ENCODE peak calls at places on chromosomes 16 and 17, in seven cellular contexts. I, H, S, A, D, G and C are unnamed samples.

GRCh38 chr16:74186589-74186988 is 110.0 kb upstream of the PSMD7 start:
- DNase-seq in G (no peak), D (no peak), S (no peak), A (no peak), I (no peak), H (no peak), C (no peak)

GRCh38 chr16:54944002-54944401 is 13.3 kb downstream of the IRX5 start:
- DNase-seq in G (no peak), H (no peak), A (no peak), I (no peak), S (no peak), D (no peak), C (no peak)

GRCh38 chr17:46885956-46886663 is 34.7 kb downstream of the WNT9B start:
- DNase-seq in D (no peak), S (no peak), G (no peak), H (no peak), I (no peak), A (no peak), C (no peak)

GRCh38 chr17:9079461-9080103 is 58.3 kb downstream of the NTN1 start:
- DNase-seq in S (no peak), H (no peak), A (no peak), G (no peak), I (no peak), D (no peak), C (no peak)

GRCh38 chr17:54947396-54947795 is 21.1 kb downstream of the COX11 start:
- DNase-seq in I (no peak), H (no peak), G (no peak), S (no peak), D (no peak), A (no peak), C (no peak)

GRCh38 chr16:31715915-31716314 is 157.7 kb upstream of the ZNF267 start:
- DNase-seq in G (no peak), H (no peak), A (no peak), D (peak), I (no peak), S (no peak), C (no peak)

GRCh38 chr17:29111816-29112499 is 68.2 kb downstream of the MYO18A start:
- DNase-seq in I (peak), D (peak), H (no peak), S (peak), G (peak), A (no peak), C (peak)

GRCh38 chr16:69906838-69907301 is 44.3 kb upstream of the CLEC18A start:
- DNase-seq in G (no peak), H (no peak), I (no peak), S (no peak), D (no peak), A (no peak), C (no peak)

GRCh38 chr16:25709182-25709581 is 17.4 kb downstream of the HS3ST4 start:
- DNase-seq in G (peak), I (no peak), D (no peak), S (no peak), A (no peak), H (no peak), C (no peak)

GRCh38 chr16:25707553-25707952 is 15.8 kb downstream of the HS3ST4 start:
- DNase-seq in H (no peak), D (no peak), I (no peak), S (no peak), G (no peak), A (no peak), C (no peak)

GRCh38 chr16:25713785-25714570 is 22.2 kb downstream of the HS3ST4 start:
- DNase-seq in G (no peak), D (no peak), A (no peak), H (no peak), I (no peak), S (no peak), C (no peak)

DNA sequence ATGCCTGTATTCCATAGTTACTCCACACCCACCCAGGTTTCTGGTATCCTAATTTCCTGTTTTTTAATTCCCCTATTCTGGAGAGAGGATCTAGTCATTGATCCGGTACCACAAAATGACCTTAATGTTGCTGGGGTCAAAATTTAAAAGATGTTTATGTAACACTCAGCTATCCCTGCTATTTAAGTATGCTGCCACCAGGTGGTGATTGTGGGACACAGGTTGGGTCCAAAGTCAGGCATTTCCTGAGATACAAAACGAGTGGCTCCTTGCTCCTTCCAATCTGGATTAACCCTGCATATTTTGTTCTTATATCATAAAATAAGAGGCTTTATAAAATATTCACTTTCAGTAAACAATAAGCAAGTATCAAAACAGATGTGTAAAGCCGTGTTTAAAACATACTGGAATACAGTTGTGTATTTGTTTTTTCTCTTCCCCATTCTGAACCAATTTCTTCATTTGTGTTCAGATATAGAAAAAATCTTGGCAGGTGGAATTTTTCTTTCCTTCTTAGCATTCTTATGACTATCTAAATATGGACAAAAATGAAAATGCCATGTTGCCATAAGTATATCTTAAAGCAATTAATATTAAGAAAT is 16.3 kb downstream of the HS3ST4 start:
- DNase-seq in D (peak), A (no peak), H (peak), G (peak), I (no peak), S (peak), C (peak)
- TF ChIP-seq CTCF in D (peak), A (no peak), H (peak), G (peak), I (no peak), S (peak), C (no peak)

DNA sequence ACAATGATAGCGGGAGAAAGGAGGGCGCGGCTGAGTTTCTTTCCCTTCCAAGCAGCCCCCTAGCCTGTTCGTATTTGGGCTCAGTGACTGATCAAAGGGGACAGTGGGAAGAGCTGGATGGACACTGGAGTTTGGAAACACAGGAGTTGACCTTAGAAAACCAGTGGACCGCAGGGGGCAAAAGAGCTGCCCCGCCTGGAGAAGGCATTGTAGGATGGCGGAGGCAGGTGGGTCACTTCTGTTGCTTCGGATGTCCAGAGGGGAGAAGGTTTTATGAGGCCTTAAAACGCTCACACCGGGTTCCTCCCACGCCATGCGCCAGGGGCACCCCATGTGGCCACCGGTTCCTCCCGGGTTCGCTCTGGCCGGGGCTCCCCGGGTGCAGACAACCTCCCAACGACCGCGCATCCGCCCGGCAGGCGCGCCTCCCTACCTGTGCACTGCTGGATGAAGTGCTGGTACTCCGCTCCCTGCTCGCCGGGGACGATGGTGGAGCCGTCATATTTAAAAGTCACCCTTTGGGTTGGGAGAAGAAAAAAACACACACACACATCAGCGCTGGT is 729 bp downstream of the COTL1 start:
- DNase-seq in D (no peak), S (peak), A (no peak), H (no peak), I (peak), G (no peak), C (peak)
- TF ChIP-seq POLR2AphosphoS5 in D (no peak), S (no peak), A (no peak), H (no peak), I (no peak), G (no peak), C (no peak)

GRCh38 chr17:59093702-59094231 is 12.9 kb downstream of the TRIM37 start:
- DNase-seq in H (no peak), I (peak), D (no peak), G (no peak), S (peak), A (no peak), C (no peak)
- H3K4me3 ChIP-seq in H (no peak), I (no peak), D (no peak), G (no peak), S (peak), A (peak), C (no peak)

GRCh38 chr17:44941712-44942331 is 5.8 kb downstream of the KIF18B start:
- DNase-seq in A (no peak), G (no peak), S (no peak), D (no peak), I (peak), H (no peak), C (no peak)
- TF ChIP-seq CTCF in A (no peak), G (no peak), S (no peak), D (no peak), I (no peak), H (no peak), C (no peak)